ENCODE peak calls at places on chromosomes 16 and 17, in nine cellular contexts. S is fibroblast of pulmonary artery, G is astrocyte of the spinal cord, E is heart right ventricle, M is cardiac muscle cell, B is A673, U is psoas muscle, Z is body of pancreas, C is fibroblast of the aortic adventitia. W is an unnamed sample.

GRCh38 chr16:30615358-30616076 is 5.3 kb upstream of the ZNF689 start:
- DNase-seq in G (no peak), M (peak), U (peak), Z (peak), E (peak), C (peak), B (peak), S (peak), W (peak)

GRCh38 chr16:23564964-23565363 is 7.4 kb downstream of the UBFD1 start:
- DNase-seq in E (peak), C (no peak), Z (peak), G (no peak), U (peak), M (no peak), B (no peak), S (peak), W (no peak)

GRCh38 chr16:85716680-85717038 is 27.9 kb upstream of the GINS2 start:
- DNase-seq in M (no peak), E (no peak), C (no peak), G (no peak), Z (no peak), U (no peak), B (peak), S (no peak), W (no peak)

GRCh38 chr17:248337-249235 is 67.1 kb upstream of the DOC2B start:
- DNase-seq in B (no peak), C (no peak), G (no peak), M (no peak), U (peak), S (no peak), Z (peak), E (no peak), W (no peak)

GRCh38 chr17:63150994-63151464 is 185.0 kb downstream of the TANC2 start:
- DNase-seq in B (peak), E (no peak), G (peak), U (no peak), S (peak), Z (no peak), C (peak), M (peak), W (peak)

GRCh38 chr17:41580651-41581365 is 5.9 kb downstream of the KRT14 start:
- DNase-seq in B (no peak), U (no peak), C (no peak), Z (no peak), S (no peak), G (no peak), E (no peak), M (no peak), W (no peak)

GRCh38 chr17:80460286-80460881 is 16.0 kb downstream of the NPTX1 start:
- DNase-seq in E (peak), G (no peak), B (no peak), Z (no peak), C (peak), S (no peak), M (no peak), U (peak), W (no peak)

GRCh38 chr16:31483081-31483480 is at the start of gene SLC5A2:
- DNase-seq in S (no peak), M (no peak), C (no peak), E (no peak), B (no peak), Z (no peak), U (no peak), G (no peak), W (no peak)

GRCh38 chr17:65154770-65155589 is 17.8 kb downstream of the RGS9 start:
- DNase-seq in M (no peak), B (no peak), S (no peak), C (peak), E (no peak), G (peak), Z (no peak), U (no peak), W (no peak)

GRCh38 chr17:3032258-3033247 is 30.9 kb downstream of the OR1D5 start:
- DNase-seq in E (no peak), G (no peak), B (no peak), U (no peak), Z (no peak), S (no peak), C (no peak), M (no peak), W (no peak)

GRCh38 chr16:71460246-71460645 is 1.8 kb downstream of the ZNF23 start:
- DNase-seq in G (peak), E (no peak), Z (no peak), U (no peak), B (no peak), C (peak), S (peak), M (no peak), W (peak)

GRCh38 chr16:71459510-71459909 is 2.5 kb downstream of the ZNF23 start:
- DNase-seq in C (no peak), E (no peak), Z (no peak), G (no peak), S (no peak), M (no peak), U (no peak), B (no peak), W (no peak)

GRCh38 chr16:71456801-71457200 is 5.2 kb downstream of the ZNF23 start:
- DNase-seq in S (no peak), B (no peak), U (no peak), Z (no peak), C (no peak), G (no peak), E (no peak), M (no peak), W (no peak)

GRCh38 chr16:71467810-71468209 is 5.8 kb upstream of the ZNF23 start:
- DNase-seq in S (peak), C (peak), U (no peak), M (peak), G (peak), B (peak), Z (no peak), E (peak), W (peak)

DNA sequence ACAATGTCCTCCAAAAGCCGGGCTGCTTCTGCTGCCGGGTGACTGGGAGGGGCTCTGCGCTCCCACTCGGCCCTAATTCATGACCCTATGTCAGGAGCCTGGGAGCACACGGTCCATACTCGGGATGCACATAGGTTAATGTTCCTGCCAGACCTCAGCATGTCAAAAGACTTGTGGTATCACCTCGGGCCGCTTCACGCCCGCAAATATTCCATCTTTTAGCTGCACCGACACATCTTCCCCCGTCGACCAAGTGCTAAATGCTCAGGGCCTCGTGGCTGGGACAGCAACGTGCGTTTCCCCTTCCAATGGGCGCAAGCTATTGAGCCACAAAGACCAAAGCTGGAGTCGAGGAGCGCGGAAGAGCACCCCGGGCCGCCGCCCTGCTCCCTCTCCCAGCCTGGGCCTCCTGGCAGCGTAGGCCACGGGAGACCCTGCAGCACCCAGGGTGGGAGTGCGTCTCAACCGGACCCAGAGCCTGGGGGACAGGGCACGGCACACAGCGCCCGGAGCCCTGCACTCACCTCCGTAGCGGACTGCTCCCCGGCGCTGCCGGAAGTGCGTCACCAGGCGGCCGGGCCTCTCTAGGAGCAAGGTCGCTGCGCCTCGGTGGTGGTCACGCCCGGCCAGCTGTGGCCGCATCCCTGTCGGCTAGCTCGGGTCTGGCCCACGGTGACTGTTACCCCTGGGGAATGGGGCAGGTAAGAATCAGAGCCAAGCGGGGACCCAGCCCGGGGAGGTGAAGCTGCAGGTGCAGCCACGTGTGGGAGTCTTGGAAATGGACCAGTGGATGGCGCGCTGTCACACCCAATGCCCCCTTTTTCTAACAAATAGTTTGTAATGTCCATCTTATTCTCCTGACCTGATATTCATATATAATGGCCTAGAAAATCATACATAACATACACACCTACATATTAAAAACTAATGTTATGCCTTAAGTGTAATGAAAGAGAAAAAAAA is at the start of gene ZNF23:
- DNase-seq in Z (peak), M (peak), U (peak), S (peak), G (peak), E (peak), B (peak), C (peak), W (peak)
- TF ChIP-seq CTCF in Z (no peak), M (no peak), U (peak), S (no peak), G (peak), E (no peak), B (peak), C (no peak), W (no peak)

DNA sequence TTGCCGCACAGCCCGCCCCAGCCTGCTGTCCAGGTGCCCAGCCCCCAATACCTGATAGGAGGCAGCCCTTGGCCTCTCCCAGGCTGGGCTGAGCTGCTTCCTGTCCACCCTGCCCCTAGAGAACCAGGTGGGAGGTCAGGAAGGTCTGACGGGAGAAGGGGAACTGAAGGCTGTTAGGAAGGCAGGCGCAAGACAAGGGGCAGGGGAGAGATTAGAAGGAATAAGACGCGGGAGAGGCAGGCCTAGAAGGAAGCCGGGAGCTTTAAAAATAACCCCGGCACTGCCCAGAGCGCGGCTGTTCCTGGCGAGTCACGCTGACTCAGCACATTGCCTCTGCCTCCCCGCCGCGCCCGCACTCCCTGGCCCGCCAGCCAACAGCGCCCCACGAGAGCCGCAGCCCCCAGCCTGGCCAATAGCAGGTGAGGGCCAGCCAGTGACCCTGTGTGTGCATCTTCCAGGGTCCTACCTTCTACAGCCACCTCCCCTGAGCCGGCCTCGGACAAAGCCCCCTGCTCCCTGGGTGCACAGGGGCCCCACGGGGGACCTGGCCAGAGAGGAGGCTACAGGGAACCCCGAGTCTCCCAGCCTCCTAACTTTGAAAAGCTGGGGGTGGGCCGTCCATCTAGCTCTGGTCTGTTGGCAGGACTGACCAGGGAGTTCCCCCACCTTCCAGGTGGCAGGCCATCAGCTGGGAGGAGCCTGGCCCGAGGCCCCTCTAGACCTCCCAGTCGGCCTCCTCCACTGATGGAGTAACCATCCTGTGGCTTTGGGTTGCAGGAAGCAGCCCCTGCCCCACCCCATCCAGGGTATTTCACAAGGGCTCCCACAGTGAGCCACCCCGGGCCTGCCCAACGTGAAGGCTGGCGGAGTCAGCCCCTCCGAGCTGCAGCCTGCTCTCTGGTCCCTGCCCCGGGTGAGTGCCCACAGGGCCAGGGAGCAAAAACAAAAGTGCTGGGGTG is 4.0 kb downstream of the MAFG start:
- DNase-seq in G (peak), S (peak), C (peak), M (peak), B (peak), Z (peak), E (peak), U (peak), W (peak)
- H3K4me3 ChIP-seq in G (peak), S (peak), C (peak), M (peak), B (peak), Z (no peak), E (no peak), U (peak), W (peak)

DNA sequence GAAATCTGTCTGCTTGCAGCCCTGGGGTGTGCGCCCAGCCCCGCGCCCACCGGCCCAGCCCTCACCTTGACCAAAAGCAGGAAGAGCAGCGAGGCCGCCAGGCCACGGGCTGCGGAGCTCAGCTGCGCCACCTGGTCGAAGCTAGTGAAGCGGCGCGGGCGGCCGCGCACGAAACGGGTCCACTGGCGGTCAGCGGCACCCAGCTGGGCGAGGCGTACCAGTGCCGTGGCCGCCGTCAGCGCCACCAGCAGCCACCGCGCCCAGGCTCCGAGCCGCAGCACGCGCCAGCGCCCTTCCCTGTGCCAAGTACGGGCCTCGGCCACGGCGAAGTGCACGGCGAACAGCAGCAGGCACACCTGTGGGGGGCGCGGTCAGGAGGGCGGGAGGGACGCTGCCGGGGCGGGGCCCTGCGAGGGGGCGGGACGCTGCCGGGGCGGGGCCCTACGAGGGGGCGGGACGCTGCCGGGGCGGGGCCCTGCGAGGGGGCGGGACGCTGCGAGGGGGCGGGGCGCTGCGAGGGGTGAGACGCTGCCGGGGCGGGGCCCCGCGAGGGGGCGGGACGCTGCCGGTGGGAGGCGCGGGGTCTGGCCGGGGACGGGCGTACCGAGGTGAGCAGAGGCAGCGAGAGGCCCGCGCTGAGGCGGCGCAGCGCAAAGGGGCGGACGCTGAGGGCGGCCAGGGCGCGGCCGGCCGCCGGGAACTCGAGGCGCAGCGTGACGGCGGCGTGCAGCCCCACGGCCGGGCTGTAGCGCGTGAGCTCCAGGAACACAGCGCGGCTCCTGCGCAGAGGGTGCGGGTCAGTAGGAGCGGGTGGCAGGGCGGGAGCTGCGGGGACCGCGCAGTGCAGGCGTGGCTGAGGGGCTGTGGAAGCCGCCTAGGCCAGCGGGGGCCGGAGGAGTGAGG is 43.3 kb downstream of the TSC2 start:
- DNase-seq in M (peak), C (no peak), Z (peak), B (no peak), E (peak), S (peak), G (peak), U (peak), W (peak)
- TF ChIP-seq CTCF in M (no peak), C (no peak), Z (peak), B (no peak), E (no peak), S (no peak), G (no peak), U (peak), W (no peak)

GRCh38 chr17:8110907-8111306 is 7.4 kb downstream of the ALOXE3 start:
- DNase-seq in C (no peak), E (no peak), Z (no peak), M (no peak), B (no peak), U (no peak), S (no peak), G (no peak), W (no peak)

GRCh38 chr17:8105957-8106398 is 12.3 kb downstream of the ALOXE3 start:
- DNase-seq in M (no peak), Z (no peak), B (no peak), C (peak), G (no peak), S (peak), E (no peak), U (no peak), W (peak)

GRCh38 chr17:8108972-8109668 is 9.2 kb downstream of the ALOXE3 start:
- DNase-seq in E (no peak), G (no peak), Z (no peak), M (no peak), C (no peak), S (no peak), U (no peak), B (no peak), W (no peak)

GRCh38 chr17:8109669-8110455 is 8.5 kb downstream of the ALOXE3 start:
- DNase-seq in Z (peak), C (peak), E (no peak), U (peak), B (peak), M (peak), S (peak), G (no peak), W (peak)

GRCh38 chr17:8110456-8110804 is 7.9 kb downstream of the ALOXE3 start:
- DNase-seq in B (no peak), S (no peak), Z (no peak), E (no peak), U (no peak), C (no peak), M (no peak), G (no peak), W (no peak)
- H3K4me3 ChIP-seq in B (peak), S (no peak), Z (no peak), E (no peak), U (no peak), C (no peak), M (no peak), G (no peak), W (no peak)

DNA sequence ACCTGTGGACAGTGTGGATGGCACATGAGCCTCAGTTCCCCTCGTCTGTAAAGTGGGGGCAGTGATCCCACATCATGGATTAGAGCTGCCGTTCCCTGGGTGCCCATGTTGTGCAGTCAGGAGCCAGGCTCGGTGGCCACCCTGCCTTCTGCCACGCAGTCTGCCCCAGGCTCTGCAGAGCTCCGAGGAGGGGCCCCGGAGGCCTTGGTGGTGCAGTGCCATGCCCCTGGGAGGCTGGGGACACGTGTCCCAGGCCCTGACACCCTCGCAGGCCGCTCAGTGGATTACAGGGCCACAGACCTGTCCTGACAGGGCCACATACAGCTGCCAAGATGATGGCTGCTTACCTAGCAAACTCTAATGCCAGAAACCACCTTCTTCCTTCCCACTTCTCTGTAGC is 59.7 kb upstream of the ZNF469 start:
- DNase-seq in G (no peak), Z (no peak), M (no peak), C (no peak), E (no peak), S (no peak), B (no peak), U (no peak), W (no peak)
- TF ChIP-seq CTCF in G (no peak), Z (no peak), M (no peak), C (no peak), E (no peak), S (no peak), B (no peak), U (no peak), W (no peak)

GRCh38 chr16:81712681-81713080 is 66.4 kb upstream of the PLCG2 start:
- DNase-seq in S (no peak), M (no peak), G (no peak), B (no peak), Z (no peak), E (no peak), U (no peak), C (no peak), W (no peak)
- H3K4me3 ChIP-seq in S (no peak), M (no peak), G (no peak), B (no peak), Z (no peak), E (no peak), U (no peak), C (no peak), W (no peak)

W was measured in cardiac fibroblast.